ENCODE peak calls at places on chromosomes 3 and 15, in ten cellular contexts. X, O, Z, U, S, R, B, V, J and W are unnamed samples.

GRCh38 chr3:43644443-43644842 is 22.6 kb upstream of the ANO10 start:
- DNase-seq in X (no peak), O (no peak), Z (no peak), U (no peak), S (no peak), R (no peak), B (no peak), V (no peak), J (no peak), W (no peak)

GRCh38 chr15:99981223-99981647 is 248.0 kb upstream of the LYSMD4 start:
- DNase-seq in X (no peak), O (no peak), Z (no peak), U (no peak), S (no peak), R (no peak), B (no peak), V (no peak), J (peak; percentile 37), W (no peak)

GRCh38 chr3:188421151-188421821 is 267.3 kb downstream of the LPP start:
- DNase-seq in X (no peak), O (peak; percentile 90), Z (no peak), U (no peak), S (peak; percentile 25), R (peak; percentile 19), B (no peak), V (peak; percentile 68), J (no peak), W (peak; percentile 93)

GRCh38 chr3:46713898-46714552 is 3.6 kb downstream of the PRSS50 start:
- DNase-seq in X (no peak), O (no peak), Z (peak; percentile 63), U (peak; percentile 53), S (no peak), R (no peak), B (no peak), V (no peak), J (no peak), W (no peak)

GRCh38 chr3:158091526-158091925 is 14.7 kb downstream of the SHOX2 start:
- DNase-seq in X (no peak), O (peak; percentile 49), Z (no peak), U (no peak), S (no peak), R (peak; percentile 50), B (no peak), V (no peak), J (peak; percentile 63), W (peak; percentile 54)

GRCh38 chr15:80876034-80876433 is 96.9 kb downstream of the CEMIP start:
- DNase-seq in X (no peak), O (no peak), Z (no peak), U (no peak), S (no peak), R (no peak), B (no peak), V (no peak), J (no peak), W (peak; percentile 83)

GRCh38 chr3:190258634-190259033 is 63.6 kb downstream of the CLDN1 start:
- DNase-seq in X (no peak), O (peak; percentile 18), Z (no peak), U (no peak), S (peak; percentile 93), R (no peak), B (no peak), V (peak; percentile 38), J (no peak), W (no peak)

GRCh38 chr15:35540031-35540430 is 5.9 kb downstream of the DPH6 start:
- DNase-seq in X (no peak), O (no peak), Z (no peak), U (no peak), S (no peak), R (no peak), B (no peak), V (no peak), J (no peak), W (no peak)

GRCh38 chr3:184334470-184335158 is 2.8 kb upstream of the FAM131A start:
- DNase-seq in X (no peak), O (peak; percentile 86), Z (no peak), U (no peak), S (peak; percentile 70), R (peak; percentile 48), B (no peak), V (peak; percentile 81), J (no peak), W (peak; percentile 54)

GRCh38 chr15:39127151-39127815 is 453.6 kb upstream of the THBS1 start:
- DNase-seq in X (no peak), O (no peak), Z (no peak), U (no peak), S (no peak), R (peak; percentile 38), B (no peak), V (no peak), J (no peak), W (peak; percentile 90)

GRCh38 chr15:49270541-49271421 is 100.7 kb downstream of the GALK2 start:
- DNase-seq in X (no peak), O (peak; percentile 69), Z (no peak), U (no peak), S (no peak), R (no peak), B (no peak), V (peak; percentile 48), J (peak; percentile 38), W (peak; percentile 99)

GRCh38 chr3:78893161-78893560 is 874.6 kb downstream of the ROBO1 start:
- DNase-seq in X (no peak), O (no peak), Z (no peak), U (no peak), S (no peak), R (no peak), B (no peak), V (no peak), J (peak; percentile 63), W (no peak)

GRCh38 chr3:77038468-77038927 is 1.4 kb upstream of the ROBO2 start:
- DNase-seq in X (peak; percentile 62), O (peak; percentile 85), Z (no peak), U (no peak), S (peak; percentile 58), R (peak; percentile 77), B (no peak), V (peak; percentile 77), J (peak; percentile 95), W (peak; percentile 75)

GRCh38 chr15:46088486-46089437 is 453.9 kb downstream of the SQOR start:
- DNase-seq in X (no peak), O (peak; percentile 49), Z (no peak), U (no peak), S (no peak), R (no peak), B (no peak), V (no peak), J (no peak), W (no peak)

GRCh38 chr15:69498282-69498681 is 45.7 kb downstream of the RPLP1 start:
- DNase-seq in X (no peak), O (no peak), Z (no peak), U (no peak), S (no peak), R (no peak), B (no peak), V (no peak), J (no peak), W (no peak)

GRCh38 chr3:99118381-99118780 is 216.9 kb upstream of the DCBLD2 start:
- DNase-seq in X (no peak), O (peak; percentile 38), Z (no peak), U (no peak), S (no peak), R (no peak), B (no peak), V (no peak), J (no peak), W (no peak)

GRCh38 chr3:43773273-43774104 is 82.8 kb downstream of the ABHD5 start:
- DNase-seq in X (no peak), O (peak; percentile 16), Z (no peak), U (peak; percentile 70), S (no peak), R (peak; percentile 72), B (no peak), V (no peak), J (peak; percentile 27), W (peak; percentile 50)

GRCh38 chr15:51077565-51078153 is 17.0 kb downstream of the TNFAIP8L3 start:
- DNase-seq in X (peak; percentile 75), O (no peak), Z (peak; percentile 73), U (peak; percentile 83), S (no peak), R (no peak), B (peak; percentile 25), V (peak; percentile 9), J (peak; percentile 96), W (peak; percentile 44)
- H3K4me3 ChIP-seq in X (no peak overlapping the region), O (no peak overlapping the region), Z (no peak overlapping the region), U (no peak overlapping the region), S (no peak overlapping the region), R (no peak overlapping the region), B (peak overlapping the region; percentile 17), V (peak overlapping the region; percentile 44), J (peak overlapping the region; percentile 55), W (no peak overlapping the region)

DNA sequence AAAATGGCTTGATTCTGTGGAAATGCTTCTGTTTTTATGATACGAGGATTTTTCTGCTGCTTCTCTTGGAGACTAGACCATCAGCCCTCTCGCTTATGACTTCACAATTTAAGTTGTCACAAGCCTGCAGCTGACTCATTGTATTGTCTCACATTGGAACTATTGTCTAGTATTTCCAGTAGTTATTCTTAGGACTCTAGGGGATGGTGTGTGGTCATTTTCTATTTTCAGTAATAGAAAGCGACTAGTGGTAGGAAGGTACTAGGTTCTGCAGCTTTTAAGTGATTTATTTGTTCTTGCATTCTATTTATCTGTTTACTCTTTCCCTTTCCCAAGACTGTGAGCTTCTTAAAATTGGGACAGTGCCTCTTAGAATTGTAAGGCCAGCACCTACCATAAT is 66.3 kb upstream of the CRTC3 start:
- DNase-seq in X (no peak), O (peak; percentile 76), Z (no peak), U (no peak), S (peak; percentile 56), R (peak; percentile 14), B (no peak), V (peak; percentile 90), J (no peak), W (peak; percentile 90)
- TF ChIP-seq CTCF in X (no peak), O (no peak), Z (no peak), U (peak; percentile 24), S (no peak), R (no peak), B (no peak), V (no peak), J (no peak), W (peak; percentile 20)

GRCh38 chr15:90666135-90666909 is 50.8 kb upstream of the BLM start:
- DNase-seq in X (no peak), O (no peak), Z (no peak), U (no peak), S (no peak), R (no peak), B (no peak), V (no peak), J (no peak), W (no peak)
- H3K4me3 ChIP-seq in X (no peak overlapping the region), O (no peak overlapping the region), Z (peak overlapping the region; percentile 84), U (peak overlapping the region; percentile 89), S (no peak overlapping the region), R (peak overlapping the region; percentile 73), B (peak overlapping the region; percentile 55), V (no peak overlapping the region), J (peak overlapping the region; percentile 80), W (peak overlapping the region; percentile 72)

DNA sequence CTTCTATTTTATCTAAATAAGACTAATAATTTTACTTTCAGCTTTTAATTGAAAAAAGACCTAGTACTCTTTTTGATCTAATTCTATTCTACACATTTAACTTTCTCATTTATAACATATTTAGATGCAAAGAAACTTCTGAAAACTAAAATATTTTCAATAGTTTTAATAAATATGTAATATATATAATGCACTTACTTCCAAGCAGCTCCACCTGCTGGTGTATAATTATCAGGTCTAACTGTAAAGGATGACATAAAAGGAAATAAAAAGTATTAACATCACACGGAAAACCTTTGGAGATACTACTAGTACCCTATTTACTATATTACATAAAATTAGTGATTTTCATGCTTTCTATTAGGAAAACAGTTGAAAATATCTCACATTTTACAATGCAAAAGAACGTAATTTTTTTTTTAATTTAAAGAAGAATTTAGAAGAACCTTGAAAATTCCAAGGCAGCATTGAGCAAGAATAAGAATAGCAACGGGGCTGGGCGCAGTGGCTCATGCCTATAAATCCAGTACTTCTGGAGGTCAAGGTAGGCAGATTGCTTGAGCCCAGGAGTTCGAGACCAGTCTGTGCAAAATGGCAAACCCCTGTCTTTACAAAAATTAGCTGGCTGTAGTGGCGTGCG is 10.2 kb downstream of the PLSCR5 start:
- DNase-seq in X (no peak), O (peak; percentile 33), Z (no peak), U (no peak), S (no peak), R (peak; percentile 33), B (no peak), V (no peak), J (peak; percentile 24), W (peak; percentile 44)
- TF ChIP-seq CTCF in X (peak; percentile 28), O (peak; percentile 50), Z (peak; percentile 24), U (peak; percentile 10), S (peak; percentile 45), R (peak; percentile 55), B (peak; percentile 23), V (peak; percentile 34), J (peak; percentile 57), W (peak; percentile 62)